ENCODE peak calls at places on chromosome 6, in six cellular contexts. P is renal cortical epithelial cell, H is fibroblast of lung, E is lower lobe of right lung, C is activated gamma-delta T cell, J is GM23338. Q is an unnamed sample.
A peak's percentile ranks its signal among the peaks of the same experiment; 100 is the strongest.

GRCh38 chr6:14887986-14888574 is 357.8 kb upstream of the JARID2 start:
- DNase-seq in J (no peak), H (no peak), E (no peak), P (no peak), C (no peak), Q (no peak)

GRCh38 chr6:16712250-16712930 is 48.9 kb downstream of the ATXN1 start:
- DNase-seq in C (no peak), E (no peak), P (no peak), H (no peak), J (no peak), Q (no peak)

GRCh38 chr6:154931741-154932424 is 63.2 kb upstream of the TIAM2 start:
- DNase-seq in C (no peak), J (peak; percentile 67), H (peak; percentile 59), E (no peak), P (peak; percentile 42), Q (no peak)

GRCh38 chr6:23228439-23229024 is 659.2 kb downstream of the HDGFL1 start:
- DNase-seq in H (no peak), P (no peak), J (no peak), C (no peak), E (no peak), Q (no peak)

GRCh38 chr6:146593978-146594377 is 4.8 kb upstream of the ADGB start:
- DNase-seq in E (no peak), J (no peak), P (no peak), H (no peak), C (no peak), Q (no peak)

GRCh38 chr6:92538926-92539325 is 880.4 kb downstream of the EPHA7 start:
- DNase-seq in H (no peak), E (no peak), C (no peak), P (peak; percentile 57), J (no peak), Q (no peak)

GRCh38 chr6:44646355-44646754 is 258.8 kb downstream of the CDC5L start:
- DNase-seq in E (no peak), P (peak; percentile 46), J (no peak), H (no peak), C (no peak), Q (no peak)

GRCh38 chr6:148825492-148825891 is 78.7 kb downstream of the UST start:
- DNase-seq in P (no peak), E (no peak), C (no peak), J (no peak), H (no peak), Q (no peak)

GRCh38 chr6:16163535-16164300 is 34.8 kb downstream of the MYLIP start:
- DNase-seq in P (no peak), H (no peak), E (no peak), J (no peak), C (no peak), Q (no peak)

GRCh38 chr6:5737460-5737859 is 269.3 kb downstream of the NRN1 start:
- DNase-seq in C (no peak), J (no peak), E (no peak), P (no peak), H (no peak), Q (no peak)

GRCh38 chr6:143878272-143878760 is 14.0 kb downstream of the ZC2HC1B start:
- DNase-seq in H (no peak), E (no peak), P (peak; percentile 13), C (no peak), J (no peak), Q (no peak)

GRCh38 chr6:34544052-34544604 is 12.0 kb downstream of the SPDEF start:
- DNase-seq in P (no peak), E (no peak), C (no peak), H (no peak), J (no peak), Q (no peak)

GRCh38 chr6:145863988-145864616 is 49.5 kb upstream of the FBXO30 start:
- DNase-seq in P (no peak), J (no peak), E (no peak), C (no peak), H (no peak), Q (no peak)

GRCh38 chr6:33118525-33119123 is 42.8 kb downstream of the HLA-DPB1 start:
- DNase-seq in P (peak; percentile 50), H (peak; percentile 66), C (no peak), E (no peak), J (peak; percentile 80), Q (no peak)

GRCh38 chr6:109979033-109979921 is 1.2 kb downstream of the GPR6 start:
- DNase-seq in H (no peak), C (no peak), P (no peak), J (peak; percentile 53), E (no peak), Q (no peak)

GRCh38 chr6:167836722-167837121 is 10.0 kb downstream of the AFDN start:
- DNase-seq in J (no peak), C (no peak), E (no peak), P (no peak), H (peak; percentile 23), Q (no peak)

GRCh38 chr6:35797837-35798526 is 859 bp upstream of the CLPS start:
- DNase-seq in C (no peak), J (peak; percentile 52), P (no peak), H (no peak), E (no peak), Q (no peak)

GRCh38 chr6:95923518-95923917 is 92.3 kb upstream of the FUT9 start:
- DNase-seq in J (peak; percentile 63), E (no peak), P (no peak), C (no peak), H (no peak), Q (no peak)

GRCh38 chr6:106163966-106164877 is 78.1 kb downstream of the PRDM1 start:
- DNase-seq in E (no peak), H (peak; percentile 93), J (no peak), C (no peak), P (peak; percentile 32), Q (no peak)

GRCh38 chr6:169384291-169384690 is 130.6 kb upstream of the THBS2 start:
- DNase-seq in J (no peak), P (no peak), E (no peak), C (no peak), H (no peak), Q (no peak)